ENCODE peak calls at places on chromosome 14, in four cellular contexts. O is cardiac muscle cell; H is CD4-positive, CD25-positive, alpha-beta regulatory T cell; G is heart right ventricle. B is an unnamed sample.

GRCh38 chr14:37638599-37638998 is 43.2 kb downstream of the TTC6 start:
- DNase-seq in O (no peak), H (no peak), G (no peak), B (no peak)

GRCh38 chr14:93214598-93214997 is 7.5 kb downstream of the UBR7 start:
- DNase-seq in O (no peak), H (no peak), G (no peak), B (no peak)

GRCh38 chr14:105709281-105710118 is 183.1 kb downstream of the TMEM121 start:
- DNase-seq in O (no peak), H (no peak), G (no peak), B (no peak)

GRCh38 chr14:69473271-69473670 is 11.3 kb upstream of the PLEKHD1 start:
- DNase-seq in O (no peak), H (no peak), G (no peak), B (no peak)

GRCh38 chr14:101372894-101373640 is 188.2 kb upstream of the DIO3 start:
- DNase-seq in O (no peak), H (no peak), G (no peak), B (no peak)

GRCh38 chr14:51789631-51790030 is 70.8 kb upstream of the GNG2 start:
- DNase-seq in O (no peak), H (no peak), G (no peak), B (no peak)

GRCh38 chr14:67526676-67527459 is 6.2 kb upstream of the PLEKHH1 start:
- DNase-seq in O (peak; percentile 53), H (no peak), G (peak; percentile 22), B (peak; percentile 60)

GRCh38 chr14:68468437-68469207 is 324.2 kb downstream of the ZFP36L1 start:
- DNase-seq in O (no peak), H (no peak), G (no peak), B (no peak)

GRCh38 chr14:69259531-69260245 is at the start of gene GALNT16:
- DNase-seq in O (peak; percentile 82), H (no peak), G (peak; percentile 47), B (no peak)

GRCh38 chr14:72651081-72651480 is 242.8 kb downstream of the DPF3 start:
- DNase-seq in O (peak; percentile 36), H (no peak), G (no peak), B (no peak)

GRCh38 chr14:56422703-56423213 is 156.8 kb upstream of the TMEM260 start:
- DNase-seq in O (peak; percentile 71), H (no peak), G (peak; percentile 61), B (peak; percentile 4)

GRCh38 chr14:53146739-53147138 is 6.4 kb downstream of the DDHD1 start:
- DNase-seq in O (no peak), H (no peak), G (no peak), B (no peak)

GRCh38 chr14:100994082-100994481 is 90.6 kb upstream of the RTL1 start:
- DNase-seq in O (no peak), H (no peak), G (no peak), B (no peak)

GRCh38 chr14:88321692-88322504 is 1.2 kb downstream of the KCNK10 start:
- DNase-seq in O (no peak), H (no peak), G (no peak), B (no peak)

DNA sequence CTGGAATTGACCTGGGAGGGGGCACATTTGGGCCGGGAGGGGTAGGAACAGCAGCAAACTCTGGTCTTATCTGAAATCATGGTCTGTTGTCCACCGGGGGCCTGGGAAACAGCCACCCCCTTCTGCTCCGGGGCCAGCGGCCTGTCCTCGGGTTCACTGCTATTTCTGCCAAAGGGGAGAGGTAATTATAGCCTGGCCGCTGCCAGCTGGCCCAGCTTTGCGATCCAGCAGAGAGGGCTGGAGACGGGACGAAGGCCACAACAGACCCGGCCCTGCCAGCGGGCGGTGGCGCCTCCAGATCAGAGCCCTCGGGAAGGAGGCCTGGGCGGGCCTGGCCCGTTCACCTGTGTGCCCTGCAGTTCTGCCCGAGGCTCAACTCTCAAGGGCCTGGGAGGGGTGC is at the start of gene C14orf180:
- DNase-seq in O (no peak), H (no peak), G (peak; percentile 59), B (no peak)
- H3K4me1 ChIP-seq in O (peaks cover 97% of the 10 kb centered on the region), H (no peaks in the 10 kb centered on the region), G (peaks cover 34% of the 10 kb centered on the region), B (no peaks in the 10 kb centered on the region)

GRCh38 chr14:61839452-61839851 is 77.2 kb downstream of the SNAPC1 start:
- DNase-seq in O (no peak), H (no peak), G (peak; percentile 8), B (no peak)

GRCh38 chr14:61836807-61837206 is 74.6 kb downstream of the SNAPC1 start:
- DNase-seq in O (no peak), H (no peak), G (no peak), B (no peak)

GRCh38 chr14:61837336-61838229 is 75.4 kb downstream of the SNAPC1 start:
- DNase-seq in O (peak; percentile 88), H (peak; percentile 53), G (peak; percentile 77), B (peak; percentile 72)

GRCh38 chr14:61836184-61836583 is 74.0 kb downstream of the SNAPC1 start:
- DNase-seq in O (no peak), H (no peak), G (no peak), B (no peak)

DNA sequence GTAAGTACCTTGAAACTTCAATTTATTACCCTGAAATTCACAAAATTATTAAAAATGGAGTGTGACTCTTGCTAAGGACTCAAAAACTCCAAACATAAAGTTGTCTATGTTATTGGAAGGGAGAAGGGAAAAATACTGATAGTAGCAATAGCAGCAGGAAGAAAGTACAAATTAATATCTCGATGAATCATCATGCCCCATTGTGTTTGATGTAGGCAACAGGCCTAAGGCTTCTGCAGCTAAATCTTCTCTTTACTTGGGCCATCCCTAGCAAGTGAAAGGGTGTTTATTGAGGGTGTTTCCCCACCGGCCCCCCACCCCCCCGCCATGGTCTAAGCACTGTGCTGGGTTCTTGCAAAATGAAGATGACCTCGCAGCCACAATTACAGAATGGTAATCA is 76.4 kb downstream of the SNAPC1 start:
- DNase-seq in O (no peak), H (no peak), G (no peak), B (no peak)
- H3K4me3 ChIP-seq in O (no peak overlapping the region), H (no peak overlapping the region), G (no peak overlapping the region), B (no peak overlapping the region)

GRCh38 chr14:96225745-96226151 is 21.1 kb downstream of the BDKRB2 start:
- DNase-seq in O (peak; percentile 55), H (no peak), G (peak; percentile 36), B (no peak)

GRCh38 chr14:96231731-96232130 is 24.3 kb upstream of the BDKRB1 start:
- DNase-seq in O (no peak), H (no peak), G (no peak), B (no peak)

GRCh38 chr14:96224480-96225096 is 19.9 kb downstream of the BDKRB2 start:
- DNase-seq in O (no peak), H (no peak), G (no peak), B (no peak)

GRCh38 chr14:96229315-96229714 is 24.7 kb downstream of the BDKRB2 start:
- DNase-seq in O (no peak), H (no peak), G (no peak), B (no peak)

GRCh38 chr14:96227428-96227827 is 22.8 kb downstream of the BDKRB2 start:
- DNase-seq in O (no peak), H (no peak), G (no peak), B (no peak)
- H3K4me1 ChIP-seq in O (no peaks in the 10 kb centered on the region), H (no peaks in the 10 kb centered on the region), G (no peaks in the 10 kb centered on the region), B (no peaks in the 10 kb centered on the region)

GRCh38 chr14:61319706-61320105 is 1.7 kb upstream of the PRKCH start:
- DNase-seq in O (no peak), H (no peak), G (no peak), B (no peak)

GRCh38 chr14:61322011-61322798 is 826 bp downstream of the PRKCH start:
- DNase-seq in O (peak; percentile 12), H (peak; percentile 47), G (peak; percentile 53), B (no peak)

GRCh38 chr14:61319086-61319485 is 2.3 kb upstream of the PRKCH start:
- DNase-seq in O (no peak), H (no peak), G (no peak), B (no peak)

GRCh38 chr14:61321385-61322010 is at the start of gene PRKCH:
- DNase-seq in O (peak; percentile 80), H (peak; percentile 83), G (peak; percentile 84), B (no peak)

DNA sequence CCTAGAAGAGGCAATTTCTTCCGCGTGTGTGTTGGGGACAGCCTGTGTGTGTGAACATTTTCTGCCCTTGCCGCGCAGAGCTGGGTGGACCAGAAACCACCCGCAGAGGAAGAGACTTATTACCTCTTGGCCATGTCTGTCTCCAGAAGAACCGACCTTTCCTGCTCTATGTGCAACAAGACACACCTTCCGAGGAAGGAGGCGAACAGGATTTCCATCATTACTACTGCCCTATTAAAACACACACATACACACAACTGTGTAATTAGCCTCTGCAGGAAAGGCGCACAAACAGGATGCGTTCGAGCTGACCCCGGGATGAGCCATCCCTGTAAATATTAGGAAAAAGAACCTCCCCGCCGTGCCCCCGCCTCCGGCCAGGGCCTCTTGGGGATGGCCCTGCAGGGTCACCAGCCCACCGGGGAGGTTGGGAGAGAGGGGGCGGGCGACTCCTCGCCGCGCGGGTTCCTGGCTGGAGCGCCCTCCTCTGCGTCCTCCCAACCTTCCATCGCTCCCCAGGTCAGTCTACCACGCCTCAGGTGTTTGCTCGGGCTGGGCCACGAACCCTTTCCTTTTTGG is 484 bp upstream of the PRKCH start:
- DNase-seq in O (no peak), H (no peak), G (peak; percentile 30), B (no peak)
- H3K4me3 ChIP-seq in O (peak overlapping the region; percentile 79), H (no peak overlapping the region), G (peak overlapping the region; percentile 75), B (peak overlapping the region; percentile 57)

GRCh38 chr14:99552021-99552553 is 51.9 kb downstream of the CCDC85C start:
- DNase-seq in O (no peak), H (no peak), G (no peak), B (no peak)
- H3K4me1 ChIP-seq in O (peaks cover 9% of the 10 kb centered on the region), H (no peaks in the 10 kb centered on the region), G (peaks cover 35% of the 10 kb centered on the region), B (peaks cover 7% of the 10 kb centered on the region)